ENCODE peak calls at places on chromosomes 6 and 20, in ten cellular contexts. N is endothelial cell of umbilical vein; Z is CD8-positive, alpha-beta T cell; J is colonic mucosa; F is fibroblast of lung; O is AG04450; V is OCI-LY7; Q is IMR-90; D is GM23248; G is GM12878. R is an unnamed sample.

GRCh38 chr20:5652626-5653573 is 97.3 kb upstream of the SHLD1 start:
- DNase-seq in N (no peak), Z (no peak), J (no peak), F (peak), O (peak), V (peak), Q (peak), D (peak), G (no peak), R (no peak)

GRCh38 chr20:21615617-21616080 is 89.8 kb upstream of the PAX1 start:
- DNase-seq in N (peak), Z (peak), J (peak), F (peak), O (no peak), V (peak), Q (peak), D (peak), G (no peak), R (peak)

GRCh38 chr6:111759836-111760785 is 113.1 kb downstream of the FYN start:
- DNase-seq in N (no peak), Z (no peak), J (no peak), F (peak), O (peak), V (peak), Q (peak), D (peak), G (no peak), R (no peak)

GRCh38 chr20:45306431-45306982 is at the start of gene RBPJL:
- DNase-seq in N (no peak), Z (peak), J (no peak), F (no peak), O (no peak), V (peak), Q (no peak), D (peak), G (no peak), R (no peak)

GRCh38 chr20:51044796-51045195 is 21.9 kb upstream of the KCNG1 start:
- DNase-seq in N (no peak), Z (no peak), J (no peak), F (no peak), O (no peak), V (no peak), Q (no peak), D (no peak), G (no peak), R (no peak)

GRCh38 chr6:133965817-133966360 is 12.9 kb downstream of the TBPL1 start:
- DNase-seq in N (no peak), Z (no peak), J (peak), F (no peak), O (no peak), V (no peak), Q (peak), D (no peak), G (no peak), R (no peak)

GRCh38 chr6:39157511-39157910 is 42.5 kb upstream of the SAYSD1 start:
- DNase-seq in N (no peak), Z (no peak), J (no peak), F (no peak), O (no peak), V (no peak), Q (no peak), D (no peak), G (no peak), R (no peak)

GRCh38 chr20:63295422-63295821 is 2.4 kb downstream of the COL20A1 start:
- DNase-seq in N (no peak), Z (peak), J (no peak), F (no peak), O (no peak), V (no peak), Q (no peak), D (no peak), G (no peak), R (no peak)

GRCh38 chr6:34871853-34872252 is 16.0 kb downstream of the TAF11 start:
- DNase-seq in N (no peak), Z (no peak), J (no peak), F (no peak), O (no peak), V (no peak), Q (no peak), D (no peak), G (no peak), R (no peak)

GRCh38 chr6:34243131-34243771 is 5.6 kb downstream of the SMIM29 start:
- DNase-seq in N (peak), Z (no peak), J (no peak), F (no peak), O (no peak), V (no peak), Q (peak), D (peak), G (no peak), R (no peak)

GRCh38 chr20:62928246-62928939 is 2.1 kb upstream of the DIDO1 start:
- DNase-seq in N (peak), Z (no peak), J (no peak), F (no peak), O (no peak), V (no peak), Q (no peak), D (peak), G (no peak), R (no peak)

GRCh38 chr20:35742741-35743523 is 872 bp upstream of the RBM39 start:
- DNase-seq in N (peak), Z (no peak), J (no peak), F (peak), O (no peak), V (peak), Q (no peak), D (peak), G (peak), R (no peak)

GRCh38 chr6:56767435-56767834 is 124.7 kb upstream of the DST start:
- DNase-seq in N (no peak), Z (no peak), J (no peak), F (no peak), O (no peak), V (no peak), Q (no peak), D (no peak), G (no peak), R (no peak)

GRCh38 chr20:36917943-36918342 is 33.6 kb downstream of the SAMHD1 start:
- DNase-seq in N (no peak), Z (no peak), J (no peak), F (peak), O (no peak), V (no peak), Q (peak), D (peak), G (no peak), R (no peak)

GRCh38 chr20:3239026-3239866 is at the start of gene SLC4A11:
- DNase-seq in N (peak), Z (no peak), J (peak), F (peak), O (no peak), V (peak), Q (peak), D (peak), G (no peak), R (no peak)

GRCh38 chr6:131949909-131950766 is 1.0 kb downstream of the CCN2 start:
- DNase-seq in N (peak), Z (no peak), J (peak), F (peak), O (peak), V (no peak), Q (peak), D (peak), G (no peak), R (peak)

GRCh38 chr20:5033566-5033965 is 32.3 kb upstream of the SLC23A2 start:
- DNase-seq in N (no peak), Z (no peak), J (no peak), F (no peak), O (no peak), V (no peak), Q (peak), D (peak), G (no peak), R (no peak)

GRCh38 chr6:163814494-163815364 is 400.2 kb downstream of the QKI start:
- DNase-seq in N (no peak), Z (no peak), J (no peak), F (peak), O (no peak), V (peak), Q (peak), D (peak), G (peak), R (no peak)

GRCh38 chr20:25177890-25178321 is 17.6 kb upstream of the ENTPD6 start:
- DNase-seq in N (no peak), Z (no peak), J (no peak), F (no peak), O (no peak), V (no peak), Q (no peak), D (no peak), G (no peak), R (no peak)

GRCh38 chr20:37361336-37361735 is 15.4 kb downstream of the SRC start:
- DNase-seq in N (no peak), Z (no peak), J (no peak), F (no peak), O (no peak), V (no peak), Q (no peak), D (no peak), G (no peak), R (no peak)

GRCh38 chr6:147900191-147900830 is 391.8 kb downstream of the SAMD5 start:
- DNase-seq in N (no peak), Z (no peak), J (no peak), F (no peak), O (no peak), V (no peak), Q (peak), D (no peak), G (no peak), R (no peak)

GRCh38 chr6:22102671-22103070 is 194.2 kb downstream of the PRL start:
- DNase-seq in N (no peak), Z (no peak), J (no peak), F (no peak), O (no peak), V (no peak), Q (peak), D (peak), G (peak), R (no peak)

GRCh38 chr20:58064411-58065010 is 163.9 kb downstream of the ANKRD60 start:
- DNase-seq in N (no peak), Z (no peak), J (peak), F (no peak), O (no peak), V (no peak), Q (no peak), D (no peak), G (no peak), R (no peak)

GRCh38 chr20:53736122-53736756 is 142.6 kb upstream of the ZNF217 start:
- DNase-seq in N (no peak), Z (no peak), J (no peak), F (no peak), O (no peak), V (no peak), Q (no peak), D (peak), G (no peak), R (no peak)
- H3K27ac ChIP-seq in N (no peak), Z (no peak), J (no peak), F (no peak), O (no peak), V (peak), Q (peak), D (peak), G (peak), R (no peak)

GRCh38 chr6:30591008-30591407 is 19.8 kb downstream of the ABCF1 start:
- DNase-seq in N (peak), Z (no peak), J (no peak), F (peak), O (peak), V (no peak), Q (peak), D (peak), G (no peak), R (no peak)

GRCh38 chr6:30592287-30592686 is 21.0 kb downstream of the ABCF1 start:
- DNase-seq in N (no peak), Z (no peak), J (no peak), F (no peak), O (no peak), V (no peak), Q (no peak), D (no peak), G (no peak), R (no peak)

GRCh38 chr6:30589754-30590358 is 18.6 kb downstream of the ABCF1 start:
- DNase-seq in N (no peak), Z (no peak), J (no peak), F (no peak), O (no peak), V (no peak), Q (no peak), D (no peak), G (no peak), R (no peak)

GRCh38 chr6:30590509-30590908 is 19.3 kb downstream of the ABCF1 start:
- DNase-seq in N (no peak), Z (no peak), J (no peak), F (no peak), O (no peak), V (no peak), Q (no peak), D (peak), G (no peak), R (no peak)
- H3K27ac ChIP-seq in N (no peak), Z (no peak), J (no peak), F (peak), O (peak), V (no peak), Q (peak), D (peak), G (no peak), R (no peak)

GRCh38 chr6:169839493-169839892 is 88.1 kb downstream of the ERMARD start:
- DNase-seq in N (no peak), Z (no peak), J (peak), F (no peak), O (no peak), V (no peak), Q (no peak), D (no peak), G (no peak), R (no peak)

GRCh38 chr6:169839898-169840631 is 88.6 kb downstream of the ERMARD start:
- DNase-seq in N (no peak), Z (no peak), J (peak), F (no peak), O (no peak), V (no peak), Q (no peak), D (no peak), G (no peak), R (no peak)

GRCh38 chr6:169837529-169838250 is 86.3 kb downstream of the ERMARD start:
- DNase-seq in N (no peak), Z (no peak), J (peak), F (no peak), O (no peak), V (no peak), Q (no peak), D (no peak), G (no peak), R (no peak)

GRCh38 chr6:169838291-169839028 is 87.0 kb downstream of the ERMARD start:
- DNase-seq in N (no peak), Z (no peak), J (peak), F (no peak), O (no peak), V (no peak), Q (no peak), D (no peak), G (no peak), R (no peak)

GRCh38 chr6:169839029-169839481 is 87.6 kb downstream of the ERMARD start:
- DNase-seq in N (no peak), Z (no peak), J (peak), F (no peak), O (no peak), V (no peak), Q (no peak), D (no peak), G (no peak), R (no peak)
- H3K27ac ChIP-seq in N (no peak), Z (no peak), J (no peak), F (no peak), O (no peak), V (no peak), Q (no peak), D (no peak), G (no peak), R (no peak)

DNA sequence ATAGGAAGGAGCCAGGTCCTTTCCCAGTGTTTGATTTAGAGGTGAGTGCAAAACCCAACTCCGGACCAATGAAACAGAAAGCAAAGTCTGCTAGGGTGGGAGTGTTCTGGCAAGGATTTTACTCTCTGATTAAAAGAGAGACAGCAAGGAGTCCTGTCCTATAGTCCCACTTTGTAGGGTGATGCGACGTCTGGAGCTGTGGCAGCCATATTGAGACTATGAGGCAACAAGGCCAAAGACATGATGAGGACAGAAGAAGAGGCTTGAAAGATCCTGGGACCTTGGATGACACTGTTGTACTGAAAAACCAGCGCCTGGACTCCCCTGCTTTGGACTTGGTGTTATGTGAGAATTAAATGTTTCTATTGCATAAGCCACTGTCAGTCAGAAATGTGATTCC is 8.1 kb downstream of the SULF2 start:
- DNase-seq in N (no peak), Z (no peak), J (no peak), F (no peak), O (no peak), V (no peak), Q (no peak), D (no peak), G (no peak), R (no peak)
- H3K27ac ChIP-seq in N (no peak), Z (no peak), J (peak), F (no peak), O (no peak), V (no peak), Q (no peak), D (no peak), G (no peak), R (no peak)

DNA sequence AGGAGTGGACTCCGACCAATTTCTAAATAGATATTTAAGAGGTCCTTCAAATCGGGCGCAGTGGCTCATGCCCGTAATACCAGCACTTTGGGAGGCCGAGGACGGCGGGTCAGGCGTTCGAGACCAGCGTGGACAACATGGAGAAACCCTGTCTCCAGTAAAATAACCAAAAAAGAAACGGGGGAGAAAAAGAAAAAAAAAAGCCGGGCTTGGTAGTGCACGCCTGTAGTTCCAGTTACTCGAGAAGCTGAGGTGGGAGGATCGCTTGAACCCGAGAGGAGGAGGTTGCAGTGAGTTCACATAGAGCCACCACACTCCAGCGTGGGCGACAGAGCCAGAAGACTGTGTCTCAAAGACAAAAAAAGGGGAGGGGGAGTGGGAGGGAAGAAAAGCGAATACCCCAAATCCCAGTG is 53.3 kb upstream of the HFE start:
- DNase-seq in N (no peak), Z (no peak), J (no peak), F (no peak), O (no peak), V (peak), Q (no peak), D (no peak), G (no peak), R (no peak)
- H3K27ac ChIP-seq in N (peak), Z (peak), J (peak), F (peak), O (peak), V (peak), Q (peak), D (peak), G (peak), R (peak)

R was measured in substantia nigra.